ENCODE peak calls at places on chromosomes 3 and 15, in five cellular contexts. One of them, this sample, is unnamed. For H3K4me1 and H3K9me2, the result is how much of the 10 kb centered on the place peaks cover.

GRCh38 chr15:49556437-49556836 is 64.2 kb downstream of the FAM227B start:
- DNase-seq in PC-3: no peak
- DNase-seq in OCI-LY7: no peak
- DNase-seq in SK-N-SH: no peak
- DNase-seq in HCT116: no peak
- DNase-seq in this sample: no peak

GRCh38 chr15:65986416-65986815 is 117.1 kb downstream of the RAB11A start:
- DNase-seq in SK-N-SH: no peak
- DNase-seq in OCI-LY7: no peak
- DNase-seq in PC-3: no peak
- DNase-seq in HCT116: no peak
- DNase-seq in this sample: no peak

GRCh38 chr3:18046131-18046530 is 303.7 kb upstream of the TBC1D5 start:
- DNase-seq in SK-N-SH: no peak
- DNase-seq in HCT116: no peak
- DNase-seq in OCI-LY7: no peak
- DNase-seq in PC-3: no peak
- DNase-seq in this sample: no peak

GRCh38 chr3:109480014-109480413 is 142.7 kb upstream of the DPPA4 start:
- DNase-seq in HCT116: no peak
- DNase-seq in OCI-LY7: no peak
- DNase-seq in SK-N-SH: no peak
- DNase-seq in PC-3: no peak
- DNase-seq in this sample: no peak

GRCh38 chr3:69807674-69808073 is 68.4 kb downstream of the MITF start:
- DNase-seq in HCT116: no peak
- DNase-seq in SK-N-SH: no peak
- DNase-seq in PC-3: peak
- DNase-seq in OCI-LY7: no peak
- DNase-seq in this sample: no peak

GRCh38 chr3:66748175-66748876 is 247.5 kb upstream of the LRIG1 start:
- DNase-seq in SK-N-SH: no peak
- DNase-seq in PC-3: no peak
- DNase-seq in HCT116: no peak
- DNase-seq in OCI-LY7: no peak
- DNase-seq in this sample: no peak

GRCh38 chr3:190786898-190787297 is 75.6 kb downstream of the GMNC start:
- DNase-seq in OCI-LY7: no peak
- DNase-seq in PC-3: peak
- DNase-seq in SK-N-SH: no peak
- DNase-seq in HCT116: no peak
- DNase-seq in this sample: no peak

GRCh38 chr3:55445551-55445950 is 41.6 kb downstream of the WNT5A start:
- DNase-seq in OCI-LY7: no peak
- DNase-seq in HCT116: no peak
- DNase-seq in SK-N-SH: no peak
- DNase-seq in PC-3: no peak
- DNase-seq in this sample: no peak

GRCh38 chr3:52682016-52682415 is 3.7 kb downstream of the PBRM1 start:
- DNase-seq in PC-3: peak
- DNase-seq in HCT116: peak
- DNase-seq in OCI-LY7: no peak
- DNase-seq in SK-N-SH: peak
- DNase-seq in this sample: no peak

GRCh38 chr3:130933801-130934345 is 40.0 kb downstream of the ATP2C1 start:
- DNase-seq in OCI-LY7: no peak
- DNase-seq in SK-N-SH: no peak
- DNase-seq in PC-3: no peak
- DNase-seq in HCT116: no peak
- DNase-seq in this sample: no peak

GRCh38 chr3:130896101-130896500 is 2.2 kb downstream of the ATP2C1 start:
- DNase-seq in OCI-LY7: no peak
- DNase-seq in SK-N-SH: no peak
- DNase-seq in PC-3: no peak
- DNase-seq in HCT116: no peak
- DNase-seq in this sample: peak

GRCh38 chr3:39189648-39190269 is 2.6 kb downstream of the XIRP1 start:
- DNase-seq in PC-3: peak
- DNase-seq in OCI-LY7: peak
- DNase-seq in HCT116: peak
- DNase-seq in SK-N-SH: peak
- DNase-seq in this sample: peak

GRCh38 chr3:22399566-22399965 is 648.6 kb upstream of the ZNF385D start:
- DNase-seq in PC-3: no peak
- DNase-seq in OCI-LY7: no peak
- DNase-seq in HCT116: no peak
- DNase-seq in SK-N-SH: no peak
- DNase-seq in this sample: no peak

GRCh38 chr3:115657168-115657567 is 33.9 kb downstream of the GAP43 start:
- DNase-seq in SK-N-SH: no peak
- DNase-seq in PC-3: no peak
- DNase-seq in HCT116: no peak
- DNase-seq in OCI-LY7: no peak
- DNase-seq in this sample: no peak

GRCh38 chr3:190534386-190534785 is 20.5 kb downstream of the IL1RAP start:
- DNase-seq in OCI-LY7: no peak
- DNase-seq in SK-N-SH: no peak
- DNase-seq in PC-3: no peak
- DNase-seq in HCT116: no peak
- DNase-seq in this sample: no peak

GRCh38 chr15:62894322-62895085 is 148.0 kb upstream of the TPM1 start:
- DNase-seq in SK-N-SH: no peak
- DNase-seq in HCT116: no peak
- DNase-seq in OCI-LY7: no peak
- DNase-seq in PC-3: peak
- DNase-seq in this sample: peak

GRCh38 chr3:124881976-124882697 is 5.0 kb downstream of the ITGB5 start:
- DNase-seq in PC-3: no peak
- DNase-seq in SK-N-SH: no peak
- DNase-seq in HCT116: no peak
- DNase-seq in OCI-LY7: no peak
- DNase-seq in this sample: no peak

GRCh38 chr3:124883766-124884473 is 3.2 kb downstream of the ITGB5 start:
- DNase-seq in HCT116: no peak
- DNase-seq in PC-3: peak
- DNase-seq in OCI-LY7: no peak
- DNase-seq in SK-N-SH: no peak
- DNase-seq in this sample: no peak

GRCh38 chr3:124882749-124883148 is 4.4 kb downstream of the ITGB5 start:
- DNase-seq in PC-3: peak
- DNase-seq in SK-N-SH: no peak
- DNase-seq in HCT116: no peak
- DNase-seq in OCI-LY7: no peak
- DNase-seq in this sample: no peak

GRCh38 chr3:124885466-124886167 is 1.5 kb downstream of the ITGB5 start:
- DNase-seq in HCT116: no peak
- DNase-seq in PC-3: no peak
- DNase-seq in SK-N-SH: peak
- DNase-seq in OCI-LY7: no peak
- DNase-seq in this sample: no peak

GRCh38 chr3:124883191-124883747 is 3.9 kb downstream of the ITGB5 start:
- DNase-seq in PC-3: no peak
- DNase-seq in SK-N-SH: no peak
- DNase-seq in HCT116: no peak
- DNase-seq in OCI-LY7: no peak
- DNase-seq in this sample: no peak
- H3K4me1 ChIP-seq in PC-3: half or more
- H3K4me1 ChIP-seq in SK-N-SH: under half
- H3K4me1 ChIP-seq in HCT116: half or more
- H3K4me1 ChIP-seq in OCI-LY7: under half
- H3K4me1 ChIP-seq in this sample: under half

GRCh38 chr15:31223478-31224350 is 102.9 kb upstream of the KLF13 start:
- DNase-seq in SK-N-SH: no peak
- DNase-seq in OCI-LY7: no peak
- DNase-seq in HCT116: no peak
- DNase-seq in PC-3: no peak
- DNase-seq in this sample: no peak

GRCh38 chr15:31227954-31228542 is 98.6 kb upstream of the KLF13 start:
- DNase-seq in SK-N-SH: no peak
- DNase-seq in PC-3: no peak
- DNase-seq in HCT116: no peak
- DNase-seq in OCI-LY7: peak
- DNase-seq in this sample: peak

GRCh38 chr15:31225356-31225955 is 101.2 kb upstream of the KLF13 start:
- DNase-seq in PC-3: no peak
- DNase-seq in OCI-LY7: no peak
- DNase-seq in HCT116: no peak
- DNase-seq in SK-N-SH: no peak
- DNase-seq in this sample: no peak

GRCh38 chr15:31227235-31227634 is 99.4 kb upstream of the KLF13 start:
- DNase-seq in OCI-LY7: no peak
- DNase-seq in SK-N-SH: no peak
- DNase-seq in HCT116: no peak
- DNase-seq in PC-3: no peak
- DNase-seq in this sample: no peak

DNA sequence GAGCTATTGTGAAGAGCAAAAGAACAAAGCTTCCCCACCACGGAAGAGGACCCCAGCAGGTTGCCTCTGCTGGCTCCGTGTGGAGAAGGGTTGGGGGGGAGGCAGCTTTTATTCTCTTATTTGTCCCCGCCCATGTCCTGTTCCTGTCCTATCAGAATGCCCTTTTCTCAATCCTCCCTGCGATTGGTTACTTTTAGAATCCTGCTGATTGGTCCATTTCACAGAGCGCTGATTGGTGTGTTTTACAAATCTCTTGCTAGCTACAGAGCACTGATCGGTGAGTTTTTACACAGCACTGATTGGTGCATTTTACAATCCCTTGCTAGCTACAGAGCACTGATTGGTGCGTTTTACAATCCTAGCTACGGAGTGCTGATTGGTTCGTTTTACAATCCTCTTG is 100.6 kb upstream of the KLF13 start:
- DNase-seq in PC-3: no peak
- DNase-seq in HCT116: no peak
- DNase-seq in OCI-LY7: peak
- DNase-seq in SK-N-SH: no peak
- DNase-seq in this sample: peak
- H3K4me2 ChIP-seq in PC-3: no peak
- H3K4me2 ChIP-seq in HCT116: no peak
- H3K4me2 ChIP-seq in OCI-LY7: peak
- H3K4me2 ChIP-seq in SK-N-SH: no peak
- H3K4me2 ChIP-seq in this sample: no peak

GRCh38 chr3:78360849-78361248 is 1321.0 kb downstream of the ROBO2 start:
- DNase-seq in PC-3: no peak
- DNase-seq in SK-N-SH: no peak
- DNase-seq in HCT116: no peak
- DNase-seq in OCI-LY7: no peak
- DNase-seq in this sample: no peak
- H3K9me2 ChIP-seq in PC-3: under half
- H3K9me2 ChIP-seq in SK-N-SH: under half
- H3K9me2 ChIP-seq in HCT116: under half
- H3K9me2 ChIP-seq in OCI-LY7: under half
- H3K9me2 ChIP-seq in this sample: under half

GRCh38 chr3:186993940-186994670 is 63.8 kb downstream of the ST6GAL1 start:
- DNase-seq in HCT116: no peak
- DNase-seq in SK-N-SH: no peak
- DNase-seq in PC-3: no peak
- DNase-seq in OCI-LY7: peak
- DNase-seq in this sample: no peak

GRCh38 chr3:187000711-187001151 is 70.4 kb downstream of the ST6GAL1 start:
- DNase-seq in HCT116: no peak
- DNase-seq in OCI-LY7: peak
- DNase-seq in SK-N-SH: no peak
- DNase-seq in PC-3: no peak
- DNase-seq in this sample: peak

GRCh38 chr3:186998937-186999368 is 68.6 kb downstream of the ST6GAL1 start:
- DNase-seq in SK-N-SH: no peak
- DNase-seq in PC-3: peak
- DNase-seq in OCI-LY7: peak
- DNase-seq in HCT116: no peak
- DNase-seq in this sample: peak

GRCh38 chr3:186996356-186996755 is 66.0 kb downstream of the ST6GAL1 start:
- DNase-seq in HCT116: no peak
- DNase-seq in PC-3: no peak
- DNase-seq in OCI-LY7: peak
- DNase-seq in SK-N-SH: no peak
- DNase-seq in this sample: peak

DNA sequence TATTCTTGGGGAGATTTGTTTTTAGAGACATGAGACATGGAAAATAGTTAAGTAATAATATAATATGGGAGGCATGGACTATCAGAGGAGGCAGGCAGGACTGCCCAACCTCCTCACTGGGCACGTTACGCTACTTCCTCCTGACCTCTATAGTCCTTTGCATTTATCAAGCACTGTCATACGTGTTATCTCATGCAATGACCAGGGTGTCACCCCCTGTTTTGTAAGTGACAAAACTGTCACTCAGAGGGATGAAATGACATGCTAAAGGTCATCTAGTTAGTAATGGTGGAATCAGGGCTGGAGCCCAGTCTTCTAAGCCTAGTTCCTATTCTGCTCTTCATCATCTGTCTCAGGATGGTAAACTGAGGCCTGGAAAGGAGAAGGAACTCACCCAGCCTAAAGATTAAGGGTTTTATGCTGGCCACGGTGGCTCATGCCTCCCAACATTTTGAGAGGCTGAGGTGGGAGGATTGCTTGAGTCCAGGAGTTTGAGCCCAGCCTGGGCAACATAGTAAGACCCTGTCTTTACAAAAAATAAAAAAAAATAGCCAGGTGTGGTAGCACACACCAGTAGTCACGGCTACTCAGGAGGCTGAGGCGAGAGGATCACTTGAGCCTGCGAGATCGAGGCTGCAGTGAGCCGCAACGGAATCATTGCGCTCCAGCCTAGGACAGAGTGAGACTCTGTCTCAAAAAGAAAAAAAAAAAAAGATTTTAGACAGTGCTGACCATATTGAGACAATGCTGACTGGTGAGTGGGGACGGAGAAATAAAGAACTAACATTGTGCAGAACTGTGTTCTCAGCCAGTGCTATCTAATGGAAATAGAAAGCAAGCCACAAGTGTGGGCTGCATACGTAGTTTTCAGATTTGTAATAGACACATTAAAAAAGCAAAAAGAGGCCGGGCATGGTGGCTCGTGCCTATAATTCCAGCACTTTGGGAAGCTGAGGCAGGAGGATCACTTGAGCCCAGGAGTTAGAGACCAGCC is 67.0 kb downstream of the ST6GAL1 start:
- DNase-seq in OCI-LY7: peak
- DNase-seq in PC-3: no peak
- DNase-seq in HCT116: no peak
- DNase-seq in SK-N-SH: no peak
- DNase-seq in this sample: peak
- H3K4me1 ChIP-seq in OCI-LY7: half or more
- H3K4me1 ChIP-seq in PC-3: under half
- H3K4me1 ChIP-seq in HCT116: under half
- H3K4me1 ChIP-seq in SK-N-SH: under half
- H3K4me1 ChIP-seq in this sample: half or more